ENCODE peak calls at places on chromosome X, in nine cellular contexts. Y, M, E, D, L, G, J, C and W are unnamed samples.

GRCh38 chrX:39855748-39856129 is 242.0 kb downstream of the BCOR start:
- DNase-seq in M (no peak), C (no peak), G (peak; percentile 28), L (no peak), D (no peak), J (peak; percentile 49), E (no peak), Y (no peak), W (no peak)

GRCh38 chrX:128691872-128692271 is 639.7 kb upstream of the ACTRT1 start:
- DNase-seq in L (no peak), Y (no peak), M (no peak), C (no peak), G (no peak), E (no peak), J (no peak), D (no peak), W (no peak)

GRCh38 chrX:40773809-40774208 is 38.5 kb upstream of the MED14 start:
- DNase-seq in D (no peak), Y (no peak), M (no peak), L (no peak), J (no peak), E (peak; percentile 52), G (no peak), C (no peak), W (no peak)

GRCh38 chrX:42096262-42096939 is 173.0 kb upstream of the CASK start:
- DNase-seq in E (peak; percentile 58), D (no peak), M (no peak), Y (peak; percentile 48), C (peak; percentile 89), J (no peak), G (peak; percentile 9), L (no peak), W (no peak)

GRCh38 chrX:109797311-109797975 is 64.4 kb upstream of the ACSL4 start:
- DNase-seq in D (no peak), E (no peak), J (no peak), M (no peak), L (no peak), Y (no peak), C (no peak), G (no peak), W (no peak)

GRCh38 chrX:34656842-34657780 is at the start of gene TMEM47:
- DNase-seq in G (peak; percentile 40), M (peak; percentile 77), Y (peak; percentile 55), L (peak; percentile 67), C (no peak), E (peak; percentile 46), J (peak; percentile 24), D (peak; percentile 70), W (peak; percentile 90)

GRCh38 chrX:130170752-130171445 is 863 bp upstream of the RAB33A start:
- DNase-seq in L (peak; percentile 19), D (no peak), M (peak; percentile 57), J (peak; percentile 79), E (no peak), Y (no peak), G (peak; percentile 70), C (no peak), W (peak; percentile 76)

GRCh38 chrX:97074400-97074799 is 190.7 kb downstream of the RPA4 start:
- DNase-seq in C (peak; percentile 9), J (no peak), D (no peak), Y (peak; percentile 10), G (no peak), L (no peak), E (peak; percentile 0), M (no peak), W (no peak)

GRCh38 chrX:15495801-15496200 is 2.7 kb upstream of the PIR start:
- DNase-seq in M (no peak), L (no peak), C (no peak), G (no peak), J (no peak), D (no peak), Y (no peak), E (no peak), W (no peak)

GRCh38 chrX:131633285-131633917 is 89.5 kb downstream of the OR13H1 start:
- DNase-seq in L (peak; percentile 50), G (peak; percentile 21), M (peak; percentile 71), E (peak; percentile 27), C (peak; percentile 32), Y (peak; percentile 0), J (peak; percentile 46), D (peak; percentile 69), W (peak; percentile 88)

GRCh38 chrX:40871385-40872082 is 136.2 kb upstream of the MED14 start:
- DNase-seq in E (no peak), Y (no peak), M (no peak), L (no peak), C (no peak), G (no peak), J (peak; percentile 53), D (no peak), W (no peak)

GRCh38 chrX:42920752-42921151 is 142.8 kb upstream of the PPP1R2C start:
- DNase-seq in E (no peak), M (no peak), J (no peak), D (no peak), Y (no peak), C (no peak), G (no peak), L (no peak), W (no peak)

GRCh38 chrX:145715641-145716138 is 101.9 kb upstream of the SLITRK2 start:
- DNase-seq in E (no peak), Y (no peak), D (no peak), J (no peak), M (no peak), C (no peak), L (no peak), G (no peak), W (no peak)

GRCh38 chrX:116277391-116277790 is 106.8 kb downstream of the AGTR2 start:
- DNase-seq in E (no peak), D (no peak), J (no peak), L (no peak), M (no peak), C (no peak), Y (no peak), G (no peak), W (no peak)

GRCh38 chrX:32877592-32877991 is 333.8 kb downstream of the DMD start:
- DNase-seq in L (no peak), Y (no peak), E (no peak), C (no peak), D (no peak), M (no peak), J (no peak), G (no peak), W (no peak)

GRCh38 chrX:15465347-15465746 is 27.8 kb downstream of the PIR start:
- DNase-seq in Y (peak; percentile 51), M (no peak), E (no peak), C (no peak), L (no peak), D (no peak), J (peak; percentile 52), G (no peak), W (no peak)

GRCh38 chrX:38375888-38376287 is 23.5 kb downstream of the OTC start:
- DNase-seq in M (peak; percentile 1), Y (no peak), L (peak; percentile 18), D (no peak), G (peak; percentile 4), C (no peak), E (no peak), J (peak; percentile 22), W (no peak)

GRCh38 chrX:136954930-136955329 is 74.4 kb upstream of the RBMX start:
- DNase-seq in D (no peak), E (peak; percentile 21), J (no peak), G (no peak), Y (peak; percentile 7), M (no peak), L (no peak), C (peak; percentile 26), W (no peak)

GRCh38 chrX:111382277-111382676 is 29.7 kb downstream of the DCX start:
- DNase-seq in J (no peak), D (no peak), M (no peak), Y (no peak), C (no peak), L (no peak), E (no peak), G (no peak), W (no peak)

GRCh38 chrX:10326578-10326977 is 169.8 kb downstream of the CLCN4 start:
- DNase-seq in D (no peak), G (peak; percentile 13), C (no peak), E (no peak), J (no peak), M (no peak), L (no peak), Y (peak; percentile 4), W (no peak)
- TF ChIP-seq CTCF in D (no peak), G (peak; percentile 59), C (peak; percentile 41), E (peak; percentile 46), J (peak; percentile 31), M (peak; percentile 21), L (no peak), Y (peak; percentile 41), W (peak; percentile 44)

GRCh38 chrX:5915783-5916182 is 312.9 kb downstream of the NLGN4X start:
- DNase-seq in J (no peak), Y (no peak), L (no peak), C (no peak), D (no peak), G (no peak), M (no peak), E (no peak), W (no peak)

DNA sequence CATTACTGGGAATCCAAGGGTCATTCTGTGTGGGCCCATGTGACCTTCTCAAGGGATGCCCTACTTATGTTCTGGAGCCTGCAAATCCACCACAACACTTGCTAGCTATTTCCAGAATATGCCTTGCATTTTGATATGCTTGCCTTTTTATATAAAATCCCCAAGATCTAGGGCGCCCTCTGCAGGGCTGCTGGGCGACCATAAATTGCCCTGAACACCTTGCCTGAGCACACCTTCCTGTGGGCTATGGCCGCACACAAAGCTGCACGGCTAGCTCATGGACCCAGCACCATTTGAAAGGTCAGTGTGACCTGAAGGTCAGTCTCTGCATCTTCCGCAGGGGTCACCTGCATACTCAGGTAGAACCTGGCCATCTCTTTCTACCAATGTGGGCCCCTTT is 311.7 kb downstream of the NLGN4X start:
- DNase-seq in D (no peak), C (no peak), Y (no peak), J (no peak), M (no peak), E (no peak), L (no peak), G (no peak), W (no peak)
- TF ChIP-seq CTCF in D (no peak), C (no peak), Y (no peak), J (peak; percentile 29), M (peak; percentile 24), E (no peak), L (no peak), G (no peak), W (no peak)

GRCh38 chrX:74465424-74465823 is 44.1 kb downstream of the SLC16A2 start:
- DNase-seq in D (no peak), M (no peak), E (peak; percentile 2), Y (no peak), L (no peak), C (no peak), J (no peak), G (no peak), W (no peak)
- TF ChIP-seq CTCF in D (no peak), M (no peak), E (no peak), Y (peak; percentile 17), L (no peak), C (no peak), J (no peak), G (no peak), W (no peak)

DNA sequence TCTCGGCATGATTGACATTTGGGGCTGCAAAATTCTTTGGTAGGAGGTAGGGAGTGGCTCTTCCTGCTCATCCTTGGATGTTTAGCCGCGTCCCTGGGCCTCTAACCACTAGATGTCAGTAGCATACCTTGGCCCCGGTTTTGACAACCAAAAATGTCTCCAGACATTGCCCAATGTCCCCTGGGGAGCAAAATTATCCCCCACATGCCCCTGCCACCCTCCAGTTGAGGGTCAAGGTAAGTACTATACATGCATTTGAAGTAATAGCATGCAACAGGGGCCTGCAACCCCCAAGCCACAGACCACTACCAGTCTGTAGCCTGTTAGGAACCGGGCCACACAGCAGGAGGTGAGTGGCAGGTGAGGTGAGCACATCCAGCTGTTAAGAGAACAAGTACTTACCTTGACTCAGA is 17.6 kb upstream of the KIAA1210 start:
- DNase-seq in L (peak; percentile 22), Y (no peak), M (peak; percentile 6), G (peak; percentile 20), D (no peak), J (no peak), E (no peak), C (no peak), W (no peak)
- TF ChIP-seq CTCF in L (no peak), Y (peak; percentile 61), M (peak; percentile 52), G (peak; percentile 62), D (no peak), J (peak; percentile 26), E (peak; percentile 69), C (peak; percentile 56), W (peak; percentile 39)